ENCODE peak calls at places on chromosome 13, in seven cellular contexts. Z, X, G, O, P, W and J are unnamed samples.
A peak's percentile ranks its signal among the peaks of the same experiment; 100 is the strongest.

GRCh38 chr13:72104656-72105180 is 237.7 kb upstream of the DACH1 start:
- DNase-seq in Z (peak; percentile 50), X (peak; percentile 1), G (no peak), O (peak; percentile 73), P (no peak), W (peak; percentile 38), J (no peak)

GRCh38 chr13:80340643-80341097 is 256 bp downstream of the SPRY2 start:
- DNase-seq in Z (peak; percentile 41), X (peak; percentile 81), G (no peak), O (peak; percentile 72), P (no peak), W (no peak), J (no peak)

GRCh38 chr13:60765700-60766411 is 368.8 kb downstream of the TDRD3 start:
- DNase-seq in Z (peak; percentile 38), X (peak; percentile 70), G (no peak), O (peak; percentile 85), P (no peak), W (peak; percentile 11), J (no peak)

GRCh38 chr13:34942732-34943674 is 933 bp downstream of the NBEA start:
- DNase-seq in Z (no peak), X (peak; percentile 5), G (peak; percentile 29), O (no peak), P (no peak), W (peak; percentile 44), J (peak; percentile 27)

GRCh38 chr13:25687622-25688225 is 315.9 kb downstream of the ATP8A2 start:
- DNase-seq in Z (peak; percentile 9), X (peak; percentile 23), G (no peak), O (peak; percentile 35), P (no peak), W (no peak), J (peak; percentile 47)

GRCh38 chr13:99393791-99394735 is 86.9 kb upstream of the GPR183 start:
- DNase-seq in Z (no peak), X (no peak), G (no peak), O (no peak), P (no peak), W (no peak), J (no peak)

GRCh38 chr13:106865706-106866288 is 297.9 kb upstream of the ARGLU1 start:
- DNase-seq in Z (no peak), X (no peak), G (no peak), O (no peak), P (no peak), W (no peak), J (no peak)

GRCh38 chr13:40508112-40508511 is 158.3 kb downstream of the FOXO1 start:
- DNase-seq in Z (peak; percentile 87), X (peak; percentile 86), G (peak; percentile 43), O (peak; percentile 77), P (peak; percentile 22), W (no peak), J (no peak)

GRCh38 chr13:110913322-110913721 is 1.5 kb downstream of the ANKRD10 start:
- DNase-seq in Z (no peak), X (no peak), G (peak; percentile 34), O (peak; percentile 33), P (peak; percentile 26), W (peak; percentile 49), J (peak; percentile 80)

GRCh38 chr13:32033744-32034143 is 2.2 kb downstream of the FRY start:
- DNase-seq in Z (no peak), X (no peak), G (no peak), O (no peak), P (no peak), W (no peak), J (no peak)

GRCh38 chr13:74443623-74444022 is 309.4 kb upstream of the KLF12 start:
- DNase-seq in Z (peak; percentile 80), X (peak; percentile 85), G (no peak), O (peak; percentile 90), P (no peak), W (no peak), J (no peak)

GRCh38 chr13:68810660-68811059 is 1297.0 kb upstream of the ATXN8OS start:
- DNase-seq in Z (no peak), X (no peak), G (no peak), O (no peak), P (no peak), W (no peak), J (no peak)

GRCh38 chr13:83709751-83710515 is 172.3 kb downstream of the SLITRK1 start:
- DNase-seq in Z (no peak), X (no peak), G (no peak), O (no peak), P (no peak), W (no peak), J (no peak)

GRCh38 chr13:75480691-75481175 is 1.2 kb downstream of the TBC1D4 start:
- DNase-seq in Z (no peak), X (peak; percentile 53), G (peak; percentile 2), O (peak; percentile 62), P (peak; percentile 22), W (peak; percentile 84), J (peak; percentile 82)

GRCh38 chr13:102983496-102983895 is 82.7 kb downstream of the SLC10A2 start:
- DNase-seq in Z (peak; percentile 29), X (no peak), G (no peak), O (no peak), P (no peak), W (no peak), J (no peak)

GRCh38 chr13:33690321-33690720 is 127.6 kb upstream of the RFC3 start:
- DNase-seq in Z (no peak), X (no peak), G (no peak), O (no peak), P (no peak), W (no peak), J (no peak)

GRCh38 chr13:24693862-24694471 is 13.8 kb downstream of the ATP12A start:
- DNase-seq in Z (peak; percentile 42), X (peak; percentile 64), G (peak; percentile 32), O (peak; percentile 26), P (peak; percentile 30), W (peak; percentile 33), J (peak; percentile 49)

GRCh38 chr13:32829676-32830091 is 186.5 kb upstream of the KL start:
- DNase-seq in Z (peak; percentile 65), X (peak; percentile 20), G (no peak), O (peak; percentile 79), P (no peak), W (no peak), J (no peak)

GRCh38 chr13:88704600-88705275 is 1033.6 kb downstream of the SLITRK5 start:
- DNase-seq in Z (no peak), X (no peak), G (no peak), O (no peak), P (no peak), W (no peak), J (no peak)
- H3K36me3 ChIP-seq in Z (no peaks in the 10 kb centered on the region), X (no peaks in the 10 kb centered on the region), G (no peaks in the 10 kb centered on the region), O (no peaks in the 10 kb centered on the region), P (no peaks in the 10 kb centered on the region), W (no peaks in the 10 kb centered on the region), J (no peaks in the 10 kb centered on the region)

GRCh38 chr13:22014469-22014868 is 343.6 kb downstream of the FGF9 start:
- DNase-seq in Z (no peak), X (no peak), G (no peak), O (no peak), P (no peak), W (no peak), J (no peak)

GRCh38 chr13:22012676-22013075 is 341.8 kb downstream of the FGF9 start:
- DNase-seq in Z (no peak), X (no peak), G (no peak), O (no peak), P (no peak), W (no peak), J (no peak)

GRCh38 chr13:22018297-22019210 is 347.7 kb downstream of the FGF9 start:
- DNase-seq in Z (no peak), X (no peak), G (no peak), O (no peak), P (no peak), W (no peak), J (no peak)

DNA sequence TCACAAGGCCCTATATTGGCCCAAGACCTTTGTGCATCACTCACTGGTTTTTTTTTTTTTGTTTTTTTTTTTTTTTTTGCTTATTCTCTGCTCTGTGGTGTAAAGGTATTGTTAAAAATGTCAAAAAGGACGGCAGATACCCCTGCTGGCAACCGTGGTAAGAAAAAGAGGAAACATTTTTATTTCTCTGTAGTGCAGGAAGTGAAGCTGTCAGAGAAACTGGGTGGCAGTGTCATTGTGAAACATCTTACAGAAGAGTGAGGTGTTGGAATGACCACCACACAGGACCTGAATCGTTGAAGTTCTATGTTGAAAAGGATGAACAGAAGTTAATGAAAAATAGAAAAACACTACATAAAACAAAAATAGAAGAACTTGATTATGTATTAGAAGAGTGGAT is 346.4 kb downstream of the FGF9 start:
- DNase-seq in Z (no peak), X (no peak), G (no peak), O (no peak), P (no peak), W (no peak), J (no peak)
- H3K36me3 ChIP-seq in Z (no peaks in the 10 kb centered on the region), X (no peaks in the 10 kb centered on the region), G (no peaks in the 10 kb centered on the region), O (no peaks in the 10 kb centered on the region), P (no peaks in the 10 kb centered on the region), W (no peaks in the 10 kb centered on the region), J (no peaks in the 10 kb centered on the region)

GRCh38 chr13:104577029-104577820 is 1511.0 kb upstream of the SLC10A2 start:
- DNase-seq in Z (peak; percentile 54), X (peak; percentile 74), G (no peak), O (peak; percentile 72), P (no peak), W (no peak), J (no peak)

GRCh38 chr13:104567114-104567513 is 1500.9 kb upstream of the SLC10A2 start:
- DNase-seq in Z (no peak), X (no peak), G (no peak), O (no peak), P (no peak), W (no peak), J (no peak)

GRCh38 chr13:104565888-104566287 is 1499.7 kb upstream of the SLC10A2 start:
- DNase-seq in Z (no peak), X (no peak), G (no peak), O (no peak), P (no peak), W (no peak), J (no peak)

GRCh38 chr13:104571890-104572229 is 1505.6 kb upstream of the SLC10A2 start:
- DNase-seq in Z (no peak), X (no peak), G (no peak), O (no peak), P (no peak), W (no peak), J (no peak)

DNA sequence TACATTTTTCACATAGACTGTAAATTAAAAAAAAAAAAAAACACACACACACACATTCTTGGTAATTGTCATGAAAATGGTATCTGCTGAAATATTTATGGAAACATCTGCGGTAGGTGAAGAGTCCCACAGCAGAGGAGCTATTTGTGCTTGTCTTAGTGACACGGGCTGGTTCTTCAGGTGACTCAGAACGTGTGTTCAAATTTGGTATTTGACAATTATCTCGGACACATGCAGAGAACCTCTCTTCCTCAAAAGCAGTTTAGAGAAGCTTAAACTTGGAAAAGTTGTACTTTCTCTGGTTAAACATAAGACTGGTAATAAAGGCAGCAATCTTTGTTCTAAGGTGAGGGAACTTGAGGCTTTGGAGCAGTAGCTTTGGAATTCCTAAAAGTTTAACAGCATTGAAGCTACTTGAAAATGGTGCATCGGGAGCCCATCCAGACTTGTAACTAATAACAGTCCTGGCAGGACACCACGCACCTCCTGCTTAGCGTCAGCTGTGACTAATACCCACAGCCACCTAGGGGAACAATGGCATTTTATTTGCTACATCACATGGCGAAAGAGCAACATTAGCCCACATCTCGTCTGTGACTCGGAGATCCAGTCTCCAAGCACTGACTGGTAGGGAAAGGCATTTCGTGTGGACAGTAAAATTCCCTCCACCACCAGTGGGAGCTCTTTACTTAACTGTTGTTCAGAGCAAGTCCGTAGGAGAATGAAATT is 1505.1 kb upstream of the SLC10A2 start:
- DNase-seq in Z (peak; percentile 99), X (peak; percentile 90), G (peak; percentile 2), O (peak; percentile 96), P (no peak), W (peak; percentile 77), J (peak; percentile 72)
- H3K36me3 ChIP-seq in Z (no peaks in the 10 kb centered on the region), X (no peaks in the 10 kb centered on the region), G (no peaks in the 10 kb centered on the region), O (no peaks in the 10 kb centered on the region), P (no peaks in the 10 kb centered on the region), W (no peaks in the 10 kb centered on the region), J (no peaks in the 10 kb centered on the region)

GRCh38 chr13:114320065-114320464 is 5.8 kb downstream of the CHAMP1 start:
- DNase-seq in Z (no peak), X (no peak), G (no peak), O (no peak), P (no peak), W (no peak), J (no peak)
- H3K36me3 ChIP-seq in Z (peaks cover 34% of the 10 kb centered on the region), X (peaks cover 31% of the 10 kb centered on the region), G (peaks cover 33% of the 10 kb centered on the region), O (peaks cover 18% of the 10 kb centered on the region), P (peaks cover 42% of the 10 kb centered on the region), W (no peaks in the 10 kb centered on the region), J (peaks cover 6% of the 10 kb centered on the region)